ENCODE peak calls at places on chromosomes 4 and X, in six cellular contexts. One of them, this sample, is unnamed.

GRCh38 chrX:153968754-153969124 is 2.9 kb downstream of the HCFC1 start:
- DNase-seq in H1: no peak
- DNase-seq in IMR-90: no peak
- DNase-seq in H9: no peak
- DNase-seq in mesendoderm: peak
- DNase-seq in neuronal stem cell: no peak
- DNase-seq in this sample: no peak

GRCh38 chr4:184684491-184685189 is 35.1 kb downstream of the PRIMPOL start:
- DNase-seq in neuronal stem cell: no peak
- DNase-seq in IMR-90: peak
- DNase-seq in H1: no peak
- DNase-seq in H9: no peak
- DNase-seq in mesendoderm: peak
- DNase-seq in this sample: peak

GRCh38 chr4:184596617-184597185 is 52.5 kb downstream of the CASP3 start:
- DNase-seq in H1: no peak
- DNase-seq in neuronal stem cell: no peak
- DNase-seq in IMR-90: no peak
- DNase-seq in H9: no peak
- DNase-seq in mesendoderm: peak
- DNase-seq in this sample: no peak

GRCh38 chrX:20260885-20261284 is 5.8 kb downstream of the RPS6KA3 start:
- DNase-seq in H9: no peak
- DNase-seq in H1: no peak
- DNase-seq in mesendoderm: no peak
- DNase-seq in IMR-90: no peak
- DNase-seq in neuronal stem cell: no peak
- DNase-seq in this sample: no peak

GRCh38 chr4:153427363-153428071 is 38.6 kb upstream of the TMEM131L start:
- DNase-seq in IMR-90: peak
- DNase-seq in mesendoderm: no peak
- DNase-seq in H1: no peak
- DNase-seq in H9: no peak
- DNase-seq in neuronal stem cell: no peak
- DNase-seq in this sample: no peak

GRCh38 chrX:65821721-65822496 is 154.5 kb downstream of the MSN start:
- DNase-seq in neuronal stem cell: no peak
- DNase-seq in H9: no peak
- DNase-seq in mesendoderm: peak
- DNase-seq in IMR-90: no peak
- DNase-seq in H1: no peak
- DNase-seq in this sample: no peak

GRCh38 chrX:19549838-19550237 is 34.5 kb upstream of the MAP3K15 start:
- DNase-seq in mesendoderm: no peak
- DNase-seq in IMR-90: no peak
- DNase-seq in H1: no peak
- DNase-seq in H9: no peak
- DNase-seq in neuronal stem cell: no peak
- DNase-seq in this sample: no peak

GRCh38 chrX:130002541-130002940 is 20.1 kb downstream of the BCORL1 start:
- DNase-seq in H9: no peak
- DNase-seq in H1: no peak
- DNase-seq in IMR-90: no peak
- DNase-seq in neuronal stem cell: no peak
- DNase-seq in mesendoderm: no peak
- DNase-seq in this sample: no peak

GRCh38 chr4:176309046-176309445 is 10.7 kb upstream of the SPCS3 start:
- DNase-seq in neuronal stem cell: no peak
- DNase-seq in IMR-90: no peak
- DNase-seq in H1: no peak
- DNase-seq in H9: no peak
- DNase-seq in mesendoderm: no peak
- DNase-seq in this sample: no peak

GRCh38 chr4:111128327-111128726 is 505.4 kb upstream of the PITX2 start:
- DNase-seq in H1: no peak
- DNase-seq in neuronal stem cell: no peak
- DNase-seq in H9: no peak
- DNase-seq in IMR-90: peak
- DNase-seq in mesendoderm: no peak
- DNase-seq in this sample: peak

GRCh38 chrX:39654183-39654925 is 443.4 kb downstream of the BCOR start:
- DNase-seq in IMR-90: no peak
- DNase-seq in mesendoderm: no peak
- DNase-seq in H1: no peak
- DNase-seq in neuronal stem cell: no peak
- DNase-seq in H9: peak
- DNase-seq in this sample: no peak

GRCh38 chrX:70455366-70456202 is 10.9 kb downstream of the DLG3 start:
- DNase-seq in H9: no peak
- DNase-seq in H1: peak
- DNase-seq in neuronal stem cell: no peak
- DNase-seq in IMR-90: no peak
- DNase-seq in mesendoderm: peak
- DNase-seq in this sample: peak

GRCh38 chr4:71545168-71545567 is 206.3 kb downstream of the SLC4A4 start:
- DNase-seq in mesendoderm: no peak
- DNase-seq in H9: no peak
- DNase-seq in H1: no peak
- DNase-seq in IMR-90: peak
- DNase-seq in neuronal stem cell: no peak
- DNase-seq in this sample: no peak

GRCh38 chrX:23792861-23793553 is 10.0 kb downstream of the SAT1 start:
- DNase-seq in H1: no peak
- DNase-seq in IMR-90: no peak
- DNase-seq in mesendoderm: no peak
- DNase-seq in H9: no peak
- DNase-seq in neuronal stem cell: no peak
- DNase-seq in this sample: no peak

GRCh38 chrX:10015711-10016515 is 48.8 kb downstream of the CLDN34 start:
- DNase-seq in H1: peak
- DNase-seq in H9: peak
- DNase-seq in mesendoderm: peak
- DNase-seq in neuronal stem cell: no peak
- DNase-seq in IMR-90: peak
- DNase-seq in this sample: peak

DNA sequence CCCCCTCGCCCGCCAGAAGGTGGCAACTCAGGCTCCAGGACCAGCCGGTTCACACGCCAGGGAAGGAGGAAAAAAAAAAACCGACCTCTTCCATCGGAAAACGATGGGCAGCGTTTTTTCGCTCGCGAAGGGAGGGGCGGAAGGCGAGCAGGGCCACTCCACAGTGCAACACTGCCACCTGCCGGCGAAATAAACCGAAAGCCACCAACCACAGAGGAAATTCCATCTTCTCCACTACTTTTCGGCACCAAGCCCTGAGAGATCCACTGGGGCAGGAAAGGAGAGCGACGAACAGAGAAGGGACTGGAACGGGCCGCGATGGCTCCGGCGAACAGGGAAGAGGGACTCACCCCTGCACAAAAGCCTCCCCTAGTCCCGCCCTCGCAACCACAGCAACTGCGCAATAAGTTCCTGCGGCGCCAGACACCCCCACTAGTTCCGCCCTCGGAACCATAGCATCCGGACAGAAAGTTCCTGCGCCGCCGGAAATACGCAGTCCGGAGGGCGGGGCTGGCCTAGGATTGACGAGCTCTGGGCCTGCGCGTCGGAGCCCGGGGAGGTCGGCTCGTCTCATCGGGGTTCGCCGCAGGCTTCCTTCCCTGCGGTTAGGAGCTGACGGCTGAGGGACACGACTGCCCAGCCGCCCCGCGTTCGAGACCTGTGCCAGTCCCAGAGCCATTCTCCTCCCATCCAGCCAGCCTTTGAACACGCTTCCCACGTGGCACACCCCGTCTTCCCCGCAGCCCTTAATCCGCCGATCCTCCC is 23.4 kb downstream of the FAM156A start:
- DNase-seq in mesendoderm: peak
- DNase-seq in neuronal stem cell: peak
- DNase-seq in H9: peak
- DNase-seq in IMR-90: peak
- DNase-seq in H1: peak
- DNase-seq in this sample: peak
- H3K18ac ChIP-seq in mesendoderm: peak
- H3K18ac ChIP-seq in neuronal stem cell: peak
- H3K18ac ChIP-seq in H9: peak
- H3K18ac ChIP-seq in IMR-90: peak
- H3K18ac ChIP-seq in H1: peak
- H3K18ac ChIP-seq in this sample: peak

DNA sequence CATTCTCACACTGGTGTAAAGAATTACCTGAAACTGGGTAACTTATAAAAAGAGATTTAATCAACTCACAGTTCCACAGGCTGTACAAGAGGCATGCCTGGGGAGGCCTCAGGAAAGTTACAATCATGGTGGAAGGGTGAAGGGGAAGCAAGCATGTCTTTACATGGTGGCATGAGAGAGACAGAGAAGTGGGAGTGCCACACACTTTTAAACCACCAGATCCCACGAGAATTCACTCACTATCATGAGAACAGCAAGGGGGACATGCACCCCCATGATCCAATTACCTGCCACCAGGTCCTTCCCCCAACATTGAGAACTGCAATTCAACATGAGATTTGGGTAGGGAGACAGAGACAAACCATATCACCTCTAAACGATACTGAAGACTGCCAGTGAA is 23.0 kb downstream of the EPGN start:
- DNase-seq in neuronal stem cell: no peak
- DNase-seq in IMR-90: no peak
- DNase-seq in mesendoderm: no peak
- DNase-seq in H1: no peak
- DNase-seq in H9: no peak
- DNase-seq in this sample: no peak
- H3K4me2 ChIP-seq in neuronal stem cell: no peak
- H3K4me2 ChIP-seq in IMR-90: no peak
- H3K4me2 ChIP-seq in mesendoderm: no peak
- H3K4me2 ChIP-seq in H1: no peak
- H3K4me2 ChIP-seq in H9: no peak
- H3K4me2 ChIP-seq in this sample: no peak

GRCh38 chr4:152258391-152258790 is 277.5 kb downstream of the FBXW7 start:
- DNase-seq in H1: no peak
- DNase-seq in IMR-90: no peak
- DNase-seq in neuronal stem cell: no peak
- DNase-seq in H9: no peak
- DNase-seq in mesendoderm: no peak
- DNase-seq in this sample: no peak
- H2BK5ac ChIP-seq in H1: peak
- H2BK5ac ChIP-seq in IMR-90: peak
- H2BK5ac ChIP-seq in neuronal stem cell: peak
- H2BK5ac ChIP-seq in H9: no peak
- H2BK5ac ChIP-seq in mesendoderm: no peak
- H2BK5ac ChIP-seq in this sample: peak

GRCh38 chr4:82428969-82429727 is 1.1 kb downstream of the HNRNPDL start:
- DNase-seq in neuronal stem cell: peak
- DNase-seq in IMR-90: peak
- DNase-seq in H1: peak
- DNase-seq in H9: peak
- DNase-seq in mesendoderm: peak
- DNase-seq in this sample: peak
- H3K18ac ChIP-seq in neuronal stem cell: peak
- H3K18ac ChIP-seq in IMR-90: peak
- H3K18ac ChIP-seq in H1: peak
- H3K18ac ChIP-seq in H9: peak
- H3K18ac ChIP-seq in mesendoderm: peak
- H3K18ac ChIP-seq in this sample: peak

GRCh38 chrX:13756381-13756780 is 21.8 kb downstream of the OFD1 start:
- DNase-seq in H9: no peak
- DNase-seq in IMR-90: no peak
- DNase-seq in neuronal stem cell: no peak
- DNase-seq in mesendoderm: no peak
- DNase-seq in H1: no peak
- DNase-seq in this sample: no peak

GRCh38 chrX:13761606-13762005 is 27.1 kb downstream of the OFD1 start:
- DNase-seq in neuronal stem cell: no peak
- DNase-seq in mesendoderm: peak
- DNase-seq in IMR-90: peak
- DNase-seq in H1: no peak
- DNase-seq in H9: peak
- DNase-seq in this sample: no peak

GRCh38 chrX:13762015-13762414 is 27.5 kb downstream of the OFD1 start:
- DNase-seq in mesendoderm: peak
- DNase-seq in H1: no peak
- DNase-seq in IMR-90: no peak
- DNase-seq in H9: no peak
- DNase-seq in neuronal stem cell: no peak
- DNase-seq in this sample: no peak

GRCh38 chrX:13760428-13760827 is 25.9 kb downstream of the OFD1 start:
- DNase-seq in mesendoderm: no peak
- DNase-seq in IMR-90: no peak
- DNase-seq in H9: no peak
- DNase-seq in neuronal stem cell: no peak
- DNase-seq in H1: no peak
- DNase-seq in this sample: no peak

GRCh38 chrX:13759152-13759718 is 24.7 kb downstream of the OFD1 start:
- DNase-seq in IMR-90: no peak
- DNase-seq in H9: no peak
- DNase-seq in neuronal stem cell: no peak
- DNase-seq in mesendoderm: no peak
- DNase-seq in H1: no peak
- DNase-seq in this sample: no peak
- H3K4me2 ChIP-seq in IMR-90: no peak
- H3K4me2 ChIP-seq in H9: no peak
- H3K4me2 ChIP-seq in neuronal stem cell: no peak
- H3K4me2 ChIP-seq in mesendoderm: no peak
- H3K4me2 ChIP-seq in H1: no peak
- H3K4me2 ChIP-seq in this sample: no peak

DNA sequence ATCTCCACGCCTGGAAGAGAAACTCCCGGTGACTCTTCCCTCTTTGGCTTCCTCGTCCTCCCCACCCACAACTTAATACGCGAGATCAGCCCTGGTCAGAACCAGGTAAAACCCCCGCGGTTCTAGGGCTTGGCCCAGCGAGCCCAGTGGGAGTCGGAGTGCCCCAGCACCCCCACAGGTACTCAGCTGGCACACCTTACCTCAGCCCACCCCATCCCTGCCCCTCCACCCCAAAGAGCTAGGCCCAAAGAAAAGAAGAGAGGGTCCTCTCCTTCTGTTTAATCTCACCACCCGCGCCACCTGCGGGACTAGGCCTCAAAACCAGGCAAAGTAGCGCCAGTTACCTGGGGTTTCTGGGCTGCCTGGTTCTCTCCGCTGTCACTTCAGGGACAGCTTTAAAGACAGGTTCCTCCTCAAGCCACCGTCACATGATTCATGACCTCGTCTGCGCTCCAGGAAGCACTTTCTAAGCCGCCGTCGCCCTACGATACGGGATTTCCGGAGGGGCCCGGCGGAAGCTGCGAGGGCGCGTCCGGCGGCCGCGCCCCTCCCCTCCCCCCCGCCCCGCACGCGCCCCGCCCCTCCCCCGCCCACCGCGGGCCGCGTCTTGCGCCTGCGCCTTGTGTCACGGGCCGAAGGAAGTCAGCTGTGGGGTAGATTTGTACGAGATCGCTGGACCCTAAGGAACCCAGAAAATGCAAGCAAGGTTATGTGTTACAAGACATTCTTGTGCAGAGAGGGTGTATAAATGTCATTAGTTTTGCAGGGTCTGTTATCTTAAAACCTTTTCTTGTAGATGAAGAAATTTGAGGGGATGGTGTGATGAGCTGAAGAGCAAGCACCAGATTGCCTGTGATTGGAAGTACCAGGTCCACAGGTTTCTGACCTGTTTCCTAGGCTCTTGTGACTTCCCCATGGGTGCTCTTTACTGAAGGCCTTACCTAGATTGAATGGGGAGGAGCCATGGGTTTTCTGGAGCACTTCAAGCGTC is at the start of gene LAMTOR3:
- DNase-seq in neuronal stem cell: peak
- DNase-seq in IMR-90: peak
- DNase-seq in mesendoderm: peak
- DNase-seq in H1: peak
- DNase-seq in H9: peak
- DNase-seq in this sample: peak
- H2BK5ac ChIP-seq in neuronal stem cell: no peak
- H2BK5ac ChIP-seq in IMR-90: peak
- H2BK5ac ChIP-seq in mesendoderm: no peak
- H2BK5ac ChIP-seq in H1: no peak
- H2BK5ac ChIP-seq in H9: no peak
- H2BK5ac ChIP-seq in this sample: peak